ENCODE peak calls at places on chromosomes 6 and 20, in five cellular contexts. M, F, X, T and D are unnamed samples.

GRCh38 chr20:5729348-5729747 is 20.9 kb upstream of the SHLD1 start:
- DNase-seq in F (no peak), X (no peak), T (no peak), M (no peak), D (no peak)

GRCh38 chr20:38178065-38178471 is 13.0 kb upstream of the TGM2 start:
- DNase-seq in X (no peak), M (no peak), F (no peak), T (no peak), D (peak; percentile 79)

GRCh38 chr6:122770835-122771601 is 8.5 kb upstream of the FABP7 start:
- DNase-seq in X (no peak), M (no peak), F (no peak), T (no peak), D (peak; percentile 73)

GRCh38 chr6:111423960-111424846 is 58.8 kb downstream of the REV3L start:
- DNase-seq in F (peak; percentile 85), T (peak; percentile 12), X (no peak), M (no peak), D (no peak)

GRCh38 chr6:46465294-46466165 is 25.7 kb downstream of the RCAN2 start:
- DNase-seq in X (no peak), F (no peak), T (no peak), M (no peak), D (no peak)

GRCh38 chr6:85677243-85677956 is 34.7 kb upstream of the SYNCRIP start:
- DNase-seq in X (no peak), F (peak; percentile 46), T (no peak), M (no peak), D (peak; percentile 24)

GRCh38 chr20:49280463-49281058 is 2.7 kb upstream of the ZNFX1 start:
- DNase-seq in F (no peak), X (no peak), T (peak; percentile 27), M (no peak), D (peak; percentile 32)

GRCh38 chr6:13710552-13711383 is 867 bp downstream of the RANBP9 start:
- DNase-seq in T (peak; percentile 55), X (peak; percentile 33), M (no peak), F (peak; percentile 44), D (peak; percentile 66)

GRCh38 chr20:32484221-32485125 is 100.7 kb downstream of the NOL4L start:
- DNase-seq in T (peak; percentile 80), X (peak; percentile 28), M (no peak), F (peak; percentile 22), D (peak; percentile 45)

GRCh38 chr20:39282619-39283092 is 320.5 kb downstream of the DHX35 start:
- DNase-seq in M (no peak), F (no peak), X (no peak), T (no peak), D (no peak)

GRCh38 chr20:36823126-36823525 is 49.6 kb upstream of the DSN1 start:
- DNase-seq in T (no peak), M (no peak), F (peak; percentile 50), X (no peak), D (no peak)

GRCh38 chr6:122145246-122145645 is 254.2 kb upstream of the HSF2 start:
- DNase-seq in T (no peak), F (no peak), M (no peak), X (no peak), D (no peak)

GRCh38 chr20:41135187-41135887 is 2.0 kb upstream of the PLCG1 start:
- DNase-seq in M (peak; percentile 50), X (no peak), F (no peak), T (peak; percentile 74), D (peak; percentile 70)